ENCODE peak calls at places on chromosomes 6 and 20, in ten cellular contexts. One of them, this sample, is unnamed.

GRCh38 chr6:75205776-75206334 is at the start of gene COL12A1:
- DNase-seq in heart right ventricle: peak; percentile 84
- DNase-seq in astrocyte of the spinal cord: peak; percentile 99
- DNase-seq in stomach: peak; percentile 80
- DNase-seq in epithelial cell of esophagus: peak; percentile 99
- DNase-seq in GM13976: peak; percentile 29
- DNase-seq in tibial artery: peak; percentile 95
- DNase-seq in foreskin fibroblast: peak; percentile 99
- DNase-seq in cardiac muscle cell: peak; percentile 100
- DNase-seq in left ventricle myocardium inferior: peak; percentile 91
- DNase-seq in this sample: peak; percentile 22

GRCh38 chr6:118965354-118965753 is 30.4 kb upstream of the MCM9 start:
- DNase-seq in foreskin fibroblast: no peak
- DNase-seq in astrocyte of the spinal cord: no peak
- DNase-seq in GM13976: no peak
- DNase-seq in heart right ventricle: no peak
- DNase-seq in left ventricle myocardium inferior: no peak
- DNase-seq in tibial artery: no peak
- DNase-seq in stomach: no peak
- DNase-seq in epithelial cell of esophagus: no peak
- DNase-seq in cardiac muscle cell: peak; percentile 0
- DNase-seq in this sample: no peak

GRCh38 chr6:167767715-167768107 is 59.0 kb upstream of the AFDN start:
- DNase-seq in heart right ventricle: no peak
- DNase-seq in GM13976: no peak
- DNase-seq in foreskin fibroblast: no peak
- DNase-seq in stomach: no peak
- DNase-seq in epithelial cell of esophagus: no peak
- DNase-seq in tibial artery: no peak
- DNase-seq in astrocyte of the spinal cord: no peak
- DNase-seq in left ventricle myocardium inferior: no peak
- DNase-seq in cardiac muscle cell: no peak
- DNase-seq in this sample: no peak

GRCh38 chr20:44745560-44746366 is at the start of gene KCNK15:
- DNase-seq in stomach: peak; percentile 62
- DNase-seq in heart right ventricle: peak; percentile 32
- DNase-seq in foreskin fibroblast: peak; percentile 61
- DNase-seq in GM13976: peak; percentile 64
- DNase-seq in left ventricle myocardium inferior: peak; percentile 55
- DNase-seq in astrocyte of the spinal cord: no peak
- DNase-seq in epithelial cell of esophagus: peak; percentile 18
- DNase-seq in tibial artery: peak; percentile 64
- DNase-seq in cardiac muscle cell: peak; percentile 33
- DNase-seq in this sample: no peak

GRCh38 chr6:138970856-138971425 is 17.1 kb downstream of the REPS1 start:
- DNase-seq in tibial artery: peak; percentile 35
- DNase-seq in left ventricle myocardium inferior: no peak
- DNase-seq in stomach: no peak
- DNase-seq in astrocyte of the spinal cord: peak; percentile 88
- DNase-seq in heart right ventricle: peak; percentile 21
- DNase-seq in epithelial cell of esophagus: peak; percentile 96
- DNase-seq in GM13976: no peak
- DNase-seq in cardiac muscle cell: peak; percentile 89
- DNase-seq in foreskin fibroblast: peak; percentile 96
- DNase-seq in this sample: no peak

GRCh38 chr20:38067717-38068365 is 34.3 kb downstream of the RPRD1B start:
- DNase-seq in heart right ventricle: no peak
- DNase-seq in foreskin fibroblast: no peak
- DNase-seq in astrocyte of the spinal cord: no peak
- DNase-seq in stomach: no peak
- DNase-seq in tibial artery: no peak
- DNase-seq in cardiac muscle cell: no peak
- DNase-seq in GM13976: no peak
- DNase-seq in left ventricle myocardium inferior: no peak
- DNase-seq in epithelial cell of esophagus: no peak
- DNase-seq in this sample: no peak

GRCh38 chr6:17865243-17865642 is 122.2 kb downstream of the KIF13A start:
- DNase-seq in astrocyte of the spinal cord: no peak
- DNase-seq in left ventricle myocardium inferior: peak; percentile 18
- DNase-seq in GM13976: no peak
- DNase-seq in stomach: no peak
- DNase-seq in heart right ventricle: no peak
- DNase-seq in epithelial cell of esophagus: peak; percentile 99
- DNase-seq in foreskin fibroblast: no peak
- DNase-seq in tibial artery: no peak
- DNase-seq in cardiac muscle cell: no peak
- DNase-seq in this sample: no peak

GRCh38 chr6:89372506-89372901 is 20.0 kb upstream of the UBE2J1 start:
- DNase-seq in stomach: no peak
- DNase-seq in astrocyte of the spinal cord: no peak
- DNase-seq in cardiac muscle cell: no peak
- DNase-seq in heart right ventricle: no peak
- DNase-seq in left ventricle myocardium inferior: no peak
- DNase-seq in GM13976: no peak
- DNase-seq in foreskin fibroblast: no peak
- DNase-seq in tibial artery: no peak
- DNase-seq in epithelial cell of esophagus: no peak
- DNase-seq in this sample: peak; percentile 32

GRCh38 chr20:48294942-48295341 is 509.7 kb upstream of the SULF2 start:
- DNase-seq in tibial artery: no peak
- DNase-seq in foreskin fibroblast: peak; percentile 5
- DNase-seq in stomach: no peak
- DNase-seq in heart right ventricle: no peak
- DNase-seq in epithelial cell of esophagus: no peak
- DNase-seq in astrocyte of the spinal cord: no peak
- DNase-seq in cardiac muscle cell: no peak
- DNase-seq in left ventricle myocardium inferior: no peak
- DNase-seq in GM13976: no peak
- DNase-seq in this sample: no peak

GRCh38 chr6:45326698-45327417 is 1.3 kb upstream of the RUNX2 start:
- DNase-seq in cardiac muscle cell: no peak
- DNase-seq in astrocyte of the spinal cord: no peak
- DNase-seq in tibial artery: no peak
- DNase-seq in epithelial cell of esophagus: peak; percentile 10
- DNase-seq in foreskin fibroblast: no peak
- DNase-seq in left ventricle myocardium inferior: no peak
- DNase-seq in stomach: no peak
- DNase-seq in GM13976: no peak
- DNase-seq in heart right ventricle: no peak
- DNase-seq in this sample: no peak

DNA sequence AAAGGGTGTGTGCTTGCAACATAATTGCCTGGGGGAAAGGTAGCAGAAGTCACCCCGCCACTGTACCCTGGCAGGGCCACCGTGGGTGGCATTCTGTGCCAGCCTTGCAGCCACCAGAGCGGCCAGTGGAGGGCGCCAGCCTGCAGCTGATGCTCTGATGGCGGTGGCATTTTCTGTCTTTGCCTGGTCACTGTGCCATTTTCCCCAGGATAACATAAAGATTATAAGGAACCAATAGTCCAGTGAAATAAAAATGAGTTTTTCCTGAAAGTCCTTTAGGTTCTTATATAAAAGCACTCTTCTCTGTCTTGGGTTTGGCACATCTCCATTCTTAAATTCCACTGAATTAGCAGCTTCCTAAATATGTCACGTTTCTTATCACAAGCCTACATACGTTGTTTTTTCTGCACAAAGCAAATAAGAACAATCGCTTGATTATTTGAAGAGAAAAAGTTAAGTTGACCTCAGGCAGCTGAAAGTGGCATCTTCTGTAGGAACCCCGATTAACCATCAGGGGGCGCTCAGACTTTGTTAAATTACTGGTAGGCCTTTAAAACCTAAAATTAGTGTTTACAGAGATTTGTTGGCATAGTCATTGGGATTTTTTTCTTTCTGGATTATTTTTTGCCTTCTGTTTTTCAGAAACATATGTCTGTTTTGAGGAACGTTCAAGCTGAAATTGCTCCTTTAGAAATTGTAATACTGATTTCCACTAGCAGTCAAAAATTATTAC is 67.3 kb upstream of the XRN2 start:
- DNase-seq in heart right ventricle: peak; percentile 54
- DNase-seq in cardiac muscle cell: peak; percentile 79
- DNase-seq in astrocyte of the spinal cord: peak; percentile 74
- DNase-seq in left ventricle myocardium inferior: peak; percentile 48
- DNase-seq in epithelial cell of esophagus: peak; percentile 73
- DNase-seq in stomach: peak; percentile 64
- DNase-seq in GM13976: peak; percentile 72
- DNase-seq in foreskin fibroblast: peak; percentile 78
- DNase-seq in tibial artery: peak; percentile 33
- DNase-seq in this sample: peak; percentile 59
- TF ChIP-seq CTCF in heart right ventricle: peak; percentile 73
- TF ChIP-seq CTCF in cardiac muscle cell: peak; percentile 78
- TF ChIP-seq CTCF in astrocyte of the spinal cord: peak; percentile 96
- TF ChIP-seq CTCF in left ventricle myocardium inferior: peak; percentile 82
- TF ChIP-seq CTCF in epithelial cell of esophagus: peak; percentile 95
- TF ChIP-seq CTCF in stomach: peak; percentile 24
- TF ChIP-seq CTCF in GM13976: peak; percentile 94
- TF ChIP-seq CTCF in foreskin fibroblast: peak; percentile 79
- TF ChIP-seq CTCF in tibial artery: peak; percentile 64
- TF ChIP-seq CTCF in this sample: peak; percentile 91

GRCh38 chr6:3750324-3751018 is 1.0 kb downstream of the PXDC1 start:
- DNase-seq in stomach: peak; percentile 87
- DNase-seq in astrocyte of the spinal cord: peak; percentile 82
- DNase-seq in cardiac muscle cell: peak; percentile 82
- DNase-seq in epithelial cell of esophagus: peak; percentile 73
- DNase-seq in left ventricle myocardium inferior: peak; percentile 88
- DNase-seq in foreskin fibroblast: peak; percentile 93
- DNase-seq in GM13976: peak; percentile 48
- DNase-seq in heart right ventricle: peak; percentile 90
- DNase-seq in tibial artery: peak; percentile 92
- DNase-seq in this sample: no peak

GRCh38 chr6:3751019-3751729 is at the start of gene PXDC1:
- DNase-seq in cardiac muscle cell: peak; percentile 29
- DNase-seq in foreskin fibroblast: peak; percentile 50
- DNase-seq in epithelial cell of esophagus: peak; percentile 30
- DNase-seq in GM13976: peak; percentile 52
- DNase-seq in astrocyte of the spinal cord: no peak
- DNase-seq in stomach: no peak
- DNase-seq in left ventricle myocardium inferior: no peak
- DNase-seq in heart right ventricle: no peak
- DNase-seq in tibial artery: no peak
- DNase-seq in this sample: no peak

GRCh38 chr6:3752538-3753227 is 1.2 kb upstream of the PXDC1 start:
- DNase-seq in heart right ventricle: no peak
- DNase-seq in cardiac muscle cell: no peak
- DNase-seq in left ventricle myocardium inferior: no peak
- DNase-seq in GM13976: no peak
- DNase-seq in foreskin fibroblast: no peak
- DNase-seq in stomach: no peak
- DNase-seq in tibial artery: no peak
- DNase-seq in epithelial cell of esophagus: no peak
- DNase-seq in astrocyte of the spinal cord: no peak
- DNase-seq in this sample: no peak

GRCh38 chr6:3753228-3753795 is 1.8 kb upstream of the PXDC1 start:
- DNase-seq in heart right ventricle: no peak
- DNase-seq in cardiac muscle cell: no peak
- DNase-seq in stomach: no peak
- DNase-seq in foreskin fibroblast: no peak
- DNase-seq in left ventricle myocardium inferior: no peak
- DNase-seq in epithelial cell of esophagus: no peak
- DNase-seq in GM13976: no peak
- DNase-seq in tibial artery: no peak
- DNase-seq in astrocyte of the spinal cord: no peak
- DNase-seq in this sample: no peak

GRCh38 chr6:3751730-3752537 is 421 bp upstream of the PXDC1 start:
- DNase-seq in astrocyte of the spinal cord: peak; percentile 94
- DNase-seq in foreskin fibroblast: peak; percentile 97
- DNase-seq in stomach: peak; percentile 80
- DNase-seq in epithelial cell of esophagus: peak; percentile 85
- DNase-seq in tibial artery: peak; percentile 89
- DNase-seq in heart right ventricle: peak; percentile 90
- DNase-seq in GM13976: peak; percentile 83
- DNase-seq in cardiac muscle cell: peak; percentile 97
- DNase-seq in left ventricle myocardium inferior: peak; percentile 90
- DNase-seq in this sample: peak; percentile 81
- TF ChIP-seq CTCF in astrocyte of the spinal cord: peak; percentile 33
- TF ChIP-seq CTCF in foreskin fibroblast: peak; percentile 26
- TF ChIP-seq CTCF in stomach: peak; percentile 18
- TF ChIP-seq CTCF in epithelial cell of esophagus: no peak
- TF ChIP-seq CTCF in tibial artery: peak; percentile 61
- TF ChIP-seq CTCF in heart right ventricle: peak; percentile 53
- TF ChIP-seq CTCF in GM13976: peak; percentile 8
- TF ChIP-seq CTCF in cardiac muscle cell: peak; percentile 41
- TF ChIP-seq CTCF in left ventricle myocardium inferior: peak; percentile 63
- TF ChIP-seq CTCF in this sample: peak; percentile 13

DNA sequence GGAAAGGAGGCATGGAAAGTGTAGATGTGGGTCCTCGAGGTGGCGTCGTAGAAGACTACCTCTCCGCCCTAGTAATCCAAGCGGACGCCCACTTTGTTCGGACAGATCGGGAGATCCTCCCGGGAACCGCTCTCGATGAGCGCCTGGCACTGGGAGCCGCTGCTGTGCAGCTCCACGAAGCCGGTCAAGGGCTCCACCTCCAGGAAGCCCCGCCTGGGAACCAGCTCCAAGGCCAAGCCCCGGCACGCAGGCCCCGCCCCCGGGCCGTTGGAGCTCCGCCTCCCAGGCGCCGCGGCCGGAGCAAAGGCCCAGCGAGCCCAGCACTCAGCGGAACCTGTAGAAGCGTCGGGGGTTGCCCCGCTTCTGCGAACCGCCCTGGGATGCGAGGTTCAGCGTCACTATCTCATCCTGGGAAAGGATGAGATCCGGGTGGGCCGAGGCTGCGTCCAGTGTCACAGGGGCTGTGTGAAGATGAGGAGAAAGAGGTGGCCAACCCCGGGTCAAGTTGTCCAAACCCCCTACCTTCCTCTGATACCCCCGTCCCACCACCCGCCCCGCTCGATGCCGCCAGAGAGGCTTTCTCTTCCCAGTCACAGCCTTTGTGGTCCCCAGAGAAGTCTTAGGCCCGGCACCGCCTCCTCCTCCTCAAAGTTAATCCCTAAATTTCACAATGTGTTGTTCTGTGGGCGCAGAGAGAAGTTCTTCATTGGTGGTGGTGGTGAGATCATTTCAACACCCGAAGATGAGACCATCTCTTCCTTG is 10.8 kb downstream of the TRIM31 start:
- DNase-seq in foreskin fibroblast: peak; percentile 94
- DNase-seq in epithelial cell of esophagus: peak; percentile 90
- DNase-seq in left ventricle myocardium inferior: peak; percentile 93
- DNase-seq in GM13976: peak; percentile 88
- DNase-seq in heart right ventricle: peak; percentile 91
- DNase-seq in cardiac muscle cell: peak; percentile 90
- DNase-seq in tibial artery: peak; percentile 88
- DNase-seq in astrocyte of the spinal cord: peak; percentile 77
- DNase-seq in stomach: peak; percentile 90
- DNase-seq in this sample: peak; percentile 85
- TF ChIP-seq CTCF in foreskin fibroblast: no peak
- TF ChIP-seq CTCF in epithelial cell of esophagus: peak; percentile 18
- TF ChIP-seq CTCF in left ventricle myocardium inferior: peak; percentile 17
- TF ChIP-seq CTCF in GM13976: no peak
- TF ChIP-seq CTCF in heart right ventricle: no peak
- TF ChIP-seq CTCF in cardiac muscle cell: peak; percentile 12
- TF ChIP-seq CTCF in tibial artery: no peak
- TF ChIP-seq CTCF in astrocyte of the spinal cord: no peak
- TF ChIP-seq CTCF in stomach: no peak
- TF ChIP-seq CTCF in this sample: peak; percentile 16

DNA sequence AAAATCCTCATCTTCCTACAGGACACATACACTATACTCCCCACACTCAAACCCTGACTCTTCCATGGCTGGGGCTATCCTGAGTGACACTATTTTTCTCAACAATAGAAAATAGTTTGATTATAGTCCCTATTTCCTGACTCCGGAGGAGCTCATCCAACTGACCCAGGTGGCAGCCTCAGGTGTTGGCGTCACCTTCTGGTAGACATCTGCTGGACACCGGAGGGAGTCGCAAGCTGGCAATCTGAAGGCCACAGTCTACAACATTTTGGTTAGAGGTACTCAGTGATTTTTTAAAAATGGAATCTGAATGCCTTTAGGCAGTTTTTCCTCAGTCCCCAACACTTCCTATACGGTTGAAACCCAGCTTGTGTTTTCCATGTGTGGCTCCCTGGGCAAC is 32.2 kb upstream of the OCSTAMP start:
- DNase-seq in left ventricle myocardium inferior: no peak
- DNase-seq in GM13976: no peak
- DNase-seq in astrocyte of the spinal cord: no peak
- DNase-seq in cardiac muscle cell: no peak
- DNase-seq in stomach: no peak
- DNase-seq in heart right ventricle: no peak
- DNase-seq in epithelial cell of esophagus: no peak
- DNase-seq in foreskin fibroblast: no peak
- DNase-seq in tibial artery: no peak
- DNase-seq in this sample: no peak
- TF ChIP-seq CTCF in left ventricle myocardium inferior: no peak
- TF ChIP-seq CTCF in GM13976: no peak
- TF ChIP-seq CTCF in astrocyte of the spinal cord: no peak
- TF ChIP-seq CTCF in cardiac muscle cell: no peak
- TF ChIP-seq CTCF in stomach: no peak
- TF ChIP-seq CTCF in heart right ventricle: no peak
- TF ChIP-seq CTCF in epithelial cell of esophagus: no peak
- TF ChIP-seq CTCF in foreskin fibroblast: no peak
- TF ChIP-seq CTCF in tibial artery: no peak
- TF ChIP-seq CTCF in this sample: no peak